ENCODE peak calls at places on chromosomes 16 and 17, in ten cellular contexts. One of them, this sample, is unnamed.

GRCh38 chr17:82055965-82056728 is 4.4 kb downstream of the GPS1 start:
- DNase-seq in CD8-positive, alpha-beta T cell: no peak
- DNase-seq in CD4-positive, CD25-positive, alpha-beta regulatory T cell: no peak
- DNase-seq in Calu3: no peak
- DNase-seq in T-cell: no peak
- DNase-seq in EL: no peak
- DNase-seq in anterior cingulate cortex: no peak
- DNase-seq in neural progenitor cell: no peak
- DNase-seq in cardiac fibroblast: no peak
- DNase-seq in mammary epithelial cell: no peak
- DNase-seq in this sample: no peak

GRCh38 chr16:68548947-68549346 is 9.9 kb downstream of the ZFP90 start:
- DNase-seq in CD8-positive, alpha-beta T cell: peak; percentile 22
- DNase-seq in CD4-positive, CD25-positive, alpha-beta regulatory T cell: peak; percentile 51
- DNase-seq in Calu3: no peak
- DNase-seq in T-cell: peak; percentile 52
- DNase-seq in EL: no peak
- DNase-seq in anterior cingulate cortex: no peak
- DNase-seq in neural progenitor cell: no peak
- DNase-seq in cardiac fibroblast: no peak
- DNase-seq in mammary epithelial cell: no peak
- DNase-seq in this sample: no peak

GRCh38 chr17:22703204-22703603 is 1010.9 kb downstream of the KCNJ18 start:
- DNase-seq in CD8-positive, alpha-beta T cell: no peak
- DNase-seq in CD4-positive, CD25-positive, alpha-beta regulatory T cell: no peak
- DNase-seq in Calu3: no peak
- DNase-seq in T-cell: no peak
- DNase-seq in EL: no peak
- DNase-seq in anterior cingulate cortex: no peak
- DNase-seq in neural progenitor cell: no peak
- DNase-seq in cardiac fibroblast: no peak
- DNase-seq in mammary epithelial cell: no peak
- DNase-seq in this sample: peak; percentile 29

GRCh38 chr17:45143101-45143670 is 5.1 kb upstream of the HEXIM1 start:
- DNase-seq in CD8-positive, alpha-beta T cell: no peak
- DNase-seq in CD4-positive, CD25-positive, alpha-beta regulatory T cell: no peak
- DNase-seq in Calu3: no peak
- DNase-seq in T-cell: no peak
- DNase-seq in EL: no peak
- DNase-seq in anterior cingulate cortex: no peak
- DNase-seq in neural progenitor cell: no peak
- DNase-seq in cardiac fibroblast: no peak
- DNase-seq in mammary epithelial cell: no peak
- DNase-seq in this sample: no peak

GRCh38 chr17:35969558-35970442 is 11.5 kb downstream of the CCL16 start:
- DNase-seq in CD8-positive, alpha-beta T cell: peak; percentile 54
- DNase-seq in CD4-positive, CD25-positive, alpha-beta regulatory T cell: peak; percentile 36
- DNase-seq in Calu3: peak; percentile 77
- DNase-seq in T-cell: peak; percentile 63
- DNase-seq in EL: peak; percentile 71
- DNase-seq in anterior cingulate cortex: peak; percentile 61
- DNase-seq in neural progenitor cell: peak; percentile 89
- DNase-seq in cardiac fibroblast: peak; percentile 85
- DNase-seq in mammary epithelial cell: peak; percentile 53
- DNase-seq in this sample: peak; percentile 87

GRCh38 chr16:56068314-56068713 is 123.0 kb upstream of the GNAO1 start:
- DNase-seq in CD8-positive, alpha-beta T cell: no peak
- DNase-seq in CD4-positive, CD25-positive, alpha-beta regulatory T cell: no peak
- DNase-seq in Calu3: no peak
- DNase-seq in T-cell: no peak
- DNase-seq in EL: no peak
- DNase-seq in anterior cingulate cortex: no peak
- DNase-seq in neural progenitor cell: no peak
- DNase-seq in cardiac fibroblast: no peak
- DNase-seq in mammary epithelial cell: no peak
- DNase-seq in this sample: peak; percentile 3

GRCh38 chr16:57999971-58000705 is at the start of gene ZNF319:
- DNase-seq in CD8-positive, alpha-beta T cell: no peak
- DNase-seq in CD4-positive, CD25-positive, alpha-beta regulatory T cell: peak; percentile 42
- DNase-seq in Calu3: no peak
- DNase-seq in T-cell: peak; percentile 21
- DNase-seq in EL: no peak
- DNase-seq in anterior cingulate cortex: no peak
- DNase-seq in neural progenitor cell: peak; percentile 72
- DNase-seq in cardiac fibroblast: no peak
- DNase-seq in mammary epithelial cell: peak; percentile 8
- DNase-seq in this sample: no peak

GRCh38 chr17:17313350-17313991 is 10.3 kb downstream of the NT5M start:
- DNase-seq in CD8-positive, alpha-beta T cell: peak; percentile 65
- DNase-seq in CD4-positive, CD25-positive, alpha-beta regulatory T cell: peak; percentile 80
- DNase-seq in Calu3: peak; percentile 72
- DNase-seq in T-cell: peak; percentile 72
- DNase-seq in EL: peak; percentile 22
- DNase-seq in anterior cingulate cortex: no peak
- DNase-seq in neural progenitor cell: peak; percentile 50
- DNase-seq in cardiac fibroblast: peak; percentile 36
- DNase-seq in mammary epithelial cell: peak; percentile 45
- DNase-seq in this sample: peak; percentile 29

GRCh38 chr17:41772218-41772585 is 14.3 kb downstream of the JUP start:
- DNase-seq in CD8-positive, alpha-beta T cell: no peak
- DNase-seq in CD4-positive, CD25-positive, alpha-beta regulatory T cell: no peak
- DNase-seq in Calu3: peak; percentile 97
- DNase-seq in T-cell: no peak
- DNase-seq in EL: no peak
- DNase-seq in anterior cingulate cortex: no peak
- DNase-seq in neural progenitor cell: no peak
- DNase-seq in cardiac fibroblast: no peak
- DNase-seq in mammary epithelial cell: peak; percentile 86
- DNase-seq in this sample: no peak

GRCh38 chr16:5065368-5065767 is 388 bp downstream of the C16orf89 start:
- DNase-seq in CD8-positive, alpha-beta T cell: no peak
- DNase-seq in CD4-positive, CD25-positive, alpha-beta regulatory T cell: no peak
- DNase-seq in Calu3: no peak
- DNase-seq in T-cell: no peak
- DNase-seq in EL: no peak
- DNase-seq in anterior cingulate cortex: no peak
- DNase-seq in neural progenitor cell: no peak
- DNase-seq in cardiac fibroblast: peak; percentile 19
- DNase-seq in mammary epithelial cell: no peak
- DNase-seq in this sample: no peak

GRCh38 chr17:38456031-38456815 is 28.0 kb downstream of the ARHGAP23 start:
- DNase-seq in CD8-positive, alpha-beta T cell: no peak
- DNase-seq in CD4-positive, CD25-positive, alpha-beta regulatory T cell: no peak
- DNase-seq in Calu3: no peak
- DNase-seq in T-cell: no peak
- DNase-seq in EL: no peak
- DNase-seq in anterior cingulate cortex: no peak
- DNase-seq in neural progenitor cell: peak; percentile 31
- DNase-seq in cardiac fibroblast: no peak
- DNase-seq in mammary epithelial cell: no peak
- DNase-seq in this sample: no peak

GRCh38 chr16:88932929-88933328 is 44.1 kb downstream of the CBFA2T3 start:
- DNase-seq in CD8-positive, alpha-beta T cell: no peak
- DNase-seq in CD4-positive, CD25-positive, alpha-beta regulatory T cell: no peak
- DNase-seq in Calu3: no peak
- DNase-seq in T-cell: no peak
- DNase-seq in EL: no peak
- DNase-seq in anterior cingulate cortex: no peak
- DNase-seq in neural progenitor cell: no peak
- DNase-seq in cardiac fibroblast: no peak
- DNase-seq in mammary epithelial cell: no peak
- DNase-seq in this sample: no peak

GRCh38 chr17:1645207-1646171 is at the start of gene SCARF1:
- DNase-seq in CD8-positive, alpha-beta T cell: no peak
- DNase-seq in CD4-positive, CD25-positive, alpha-beta regulatory T cell: no peak
- DNase-seq in Calu3: no peak
- DNase-seq in T-cell: no peak
- DNase-seq in EL: no peak
- DNase-seq in anterior cingulate cortex: no peak
- DNase-seq in neural progenitor cell: no peak
- DNase-seq in cardiac fibroblast: no peak
- DNase-seq in mammary epithelial cell: no peak
- DNase-seq in this sample: no peak

GRCh38 chr16:73020409-73020884 is 27.5 kb downstream of the ZFHX3 start:
- DNase-seq in CD8-positive, alpha-beta T cell: no peak
- DNase-seq in CD4-positive, CD25-positive, alpha-beta regulatory T cell: no peak
- DNase-seq in Calu3: peak; percentile 87
- DNase-seq in T-cell: no peak
- DNase-seq in EL: peak; percentile 96
- DNase-seq in anterior cingulate cortex: no peak
- DNase-seq in neural progenitor cell: no peak
- DNase-seq in cardiac fibroblast: peak; percentile 91
- DNase-seq in mammary epithelial cell: peak; percentile 78
- DNase-seq in this sample: peak; percentile 2

GRCh38 chr16:35302859-35303258 is 1843.4 kb downstream of the TP53TG3F start:
- DNase-seq in CD8-positive, alpha-beta T cell: no peak
- DNase-seq in CD4-positive, CD25-positive, alpha-beta regulatory T cell: no peak
- DNase-seq in Calu3: no peak
- DNase-seq in T-cell: no peak
- DNase-seq in EL: no peak
- DNase-seq in anterior cingulate cortex: no peak
- DNase-seq in neural progenitor cell: no peak
- DNase-seq in cardiac fibroblast: no peak
- DNase-seq in mammary epithelial cell: no peak
- DNase-seq in this sample: no peak

GRCh38 chr17:40035162-40035559 is 19.0 kb downstream of the MED24 start:
- DNase-seq in CD8-positive, alpha-beta T cell: no peak
- DNase-seq in CD4-positive, CD25-positive, alpha-beta regulatory T cell: no peak
- DNase-seq in Calu3: peak; percentile 74
- DNase-seq in T-cell: no peak
- DNase-seq in EL: peak; percentile 39
- DNase-seq in anterior cingulate cortex: peak; percentile 25
- DNase-seq in neural progenitor cell: peak; percentile 88
- DNase-seq in cardiac fibroblast: peak; percentile 69
- DNase-seq in mammary epithelial cell: no peak
- DNase-seq in this sample: peak; percentile 10

GRCh38 chr17:1709403-1709891 is 730 bp downstream of the TLCD2 start:
- DNase-seq in CD8-positive, alpha-beta T cell: no peak
- DNase-seq in CD4-positive, CD25-positive, alpha-beta regulatory T cell: no peak
- DNase-seq in Calu3: no peak
- DNase-seq in T-cell: no peak
- DNase-seq in EL: no peak
- DNase-seq in anterior cingulate cortex: no peak
- DNase-seq in neural progenitor cell: peak; percentile 39
- DNase-seq in cardiac fibroblast: no peak
- DNase-seq in mammary epithelial cell: no peak
- DNase-seq in this sample: no peak

GRCh38 chr17:39634384-39634871 is 2.5 kb upstream of the STARD3 start:
- DNase-seq in CD8-positive, alpha-beta T cell: no peak
- DNase-seq in CD4-positive, CD25-positive, alpha-beta regulatory T cell: peak; percentile 46
- DNase-seq in Calu3: no peak
- DNase-seq in T-cell: no peak
- DNase-seq in EL: peak; percentile 55
- DNase-seq in anterior cingulate cortex: no peak
- DNase-seq in neural progenitor cell: peak; percentile 68
- DNase-seq in cardiac fibroblast: peak; percentile 62
- DNase-seq in mammary epithelial cell: peak; percentile 32
- DNase-seq in this sample: peak; percentile 69

GRCh38 chr17:4562000-4562969 is 1.9 kb upstream of the GGT6 start:
- DNase-seq in CD8-positive, alpha-beta T cell: no peak
- DNase-seq in CD4-positive, CD25-positive, alpha-beta regulatory T cell: no peak
- DNase-seq in Calu3: no peak
- DNase-seq in T-cell: no peak
- DNase-seq in EL: peak; percentile 14
- DNase-seq in anterior cingulate cortex: no peak
- DNase-seq in neural progenitor cell: no peak
- DNase-seq in cardiac fibroblast: peak; percentile 44
- DNase-seq in mammary epithelial cell: no peak
- DNase-seq in this sample: peak; percentile 41

GRCh38 chr16:85498607-85499006 is 114.5 kb upstream of the GSE1 start:
- DNase-seq in CD8-positive, alpha-beta T cell: no peak
- DNase-seq in CD4-positive, CD25-positive, alpha-beta regulatory T cell: no peak
- DNase-seq in Calu3: no peak
- DNase-seq in T-cell: no peak
- DNase-seq in EL: no peak
- DNase-seq in anterior cingulate cortex: no peak
- DNase-seq in neural progenitor cell: no peak
- DNase-seq in cardiac fibroblast: no peak
- DNase-seq in mammary epithelial cell: no peak
- DNase-seq in this sample: no peak

GRCh38 chr17:79841369-79842135 is 2.3 kb upstream of the CBX4 start:
- DNase-seq in CD8-positive, alpha-beta T cell: no peak
- DNase-seq in CD4-positive, CD25-positive, alpha-beta regulatory T cell: peak; percentile 45
- DNase-seq in Calu3: no peak
- DNase-seq in T-cell: no peak
- DNase-seq in EL: no peak
- DNase-seq in anterior cingulate cortex: no peak
- DNase-seq in neural progenitor cell: peak; percentile 54
- DNase-seq in cardiac fibroblast: no peak
- DNase-seq in mammary epithelial cell: no peak
- DNase-seq in this sample: no peak

GRCh38 chr17:82745524-82745923 is 6.3 kb upstream of the TBCD start:
- DNase-seq in CD8-positive, alpha-beta T cell: no peak
- DNase-seq in CD4-positive, CD25-positive, alpha-beta regulatory T cell: no peak
- DNase-seq in Calu3: no peak
- DNase-seq in T-cell: no peak
- DNase-seq in EL: no peak
- DNase-seq in anterior cingulate cortex: no peak
- DNase-seq in neural progenitor cell: no peak
- DNase-seq in cardiac fibroblast: no peak
- DNase-seq in mammary epithelial cell: no peak
- DNase-seq in this sample: no peak